ENCODE peak calls at places on chromosomes 13 and 19, in eight cellular contexts. E is AG09309; A is CD4-positive, alpha-beta T cell; N is activated naive CD4-positive, alpha-beta T cell treated with anti-CD3 and anti-CD28 coated beads, Interleukin-2, amount 50 U/mL, for 72 hours; M is dorsolateral prefrontal cortex; O is activated T-helper 1 cell treated with Interleukin-2 at 50 U/mL for 16 hours; H is choroid plexus epithelial cell; K is Daoy. V is an unnamed sample.

GRCh38 chr19:6275170-6275744 is 4.5 kb downstream of the MLLT1 start:
- DNase-seq in E (no peak), A (no peak), N (no peak), M (no peak), O (no peak), H (no peak), K (no peak), V (no peak)

GRCh38 chr13:41428155-41428554 is 29.2 kb upstream of the RGCC start:
- DNase-seq in E (no peak), A (peak), N (peak), M (no peak), O (peak), H (no peak), K (no peak), V (no peak)

GRCh38 chr13:33678906-33679657 is 138.9 kb upstream of the RFC3 start:
- DNase-seq in E (peak), A (peak), N (peak), M (no peak), O (peak), H (peak), K (peak), V (peak)

GRCh38 chr13:45242070-45242469 is 41.2 kb upstream of the KCTD4 start:
- DNase-seq in E (no peak), A (no peak), N (no peak), M (no peak), O (no peak), H (peak), K (peak), V (no peak)

GRCh38 chr19:19459099-19459498 is 53.6 kb downstream of the GATAD2A start:
- DNase-seq in E (no peak), A (no peak), N (no peak), M (no peak), O (no peak), H (peak), K (no peak), V (no peak)

GRCh38 chr13:23578411-23579071 is 8.3 kb downstream of the TNFRSF19 start:
- DNase-seq in E (no peak), A (peak), N (peak), M (no peak), O (peak), H (peak), K (peak), V (peak)

GRCh38 chr19:16381756-16382401 is 57.3 kb downstream of the KLF2 start:
- DNase-seq in E (peak), A (no peak), N (no peak), M (no peak), O (no peak), H (no peak), K (no peak), V (no peak)

GRCh38 chr19:496333-496634 is at the start of gene MADCAM1:
- DNase-seq in E (no peak), A (no peak), N (no peak), M (no peak), O (no peak), H (no peak), K (no peak), V (no peak)

GRCh38 chr19:746956-747355 is 4.0 kb upstream of the MISP start:
- DNase-seq in E (no peak), A (no peak), N (no peak), M (no peak), O (no peak), H (no peak), K (no peak), V (no peak)

GRCh38 chr13:64675256-64675892 is 2554.8 kb downstream of the PCDH9 start:
- DNase-seq in E (no peak), A (no peak), N (no peak), M (no peak), O (no peak), H (peak), K (no peak), V (peak)

GRCh38 chr13:40379186-40379585 is 287.3 kb downstream of the FOXO1 start:
- DNase-seq in E (no peak), A (no peak), N (no peak), M (no peak), O (no peak), H (no peak), K (no peak), V (no peak)

GRCh38 chr13:39776439-39776838 is 121.0 kb downstream of the COG6 start:
- DNase-seq in E (peak), A (no peak), N (peak), M (no peak), O (no peak), H (peak), K (peak), V (no peak)

GRCh38 chr19:31118292-31118925 is 230.8 kb downstream of the TSHZ3 start:
- DNase-seq in E (no peak), A (no peak), N (no peak), M (no peak), O (no peak), H (no peak), K (no peak), V (no peak)

GRCh38 chr13:30576528-30576927 is 41.2 kb upstream of the USPL1 start:
- DNase-seq in E (no peak), A (peak), N (peak), M (no peak), O (peak), H (peak), K (peak), V (no peak)

GRCh38 chr19:18173054-18173571 is 500 bp upstream of the IFI30 start:
- DNase-seq in E (no peak), A (no peak), N (no peak), M (no peak), O (no peak), H (no peak), K (peak), V (no peak)

GRCh38 chr19:40689339-40690049 is 957 bp downstream of the NUMBL start:
- DNase-seq in E (no peak), A (no peak), N (no peak), M (no peak), O (no peak), H (no peak), K (peak), V (no peak)

GRCh38 chr19:42512743-42513304 is 15.5 kb downstream of the CEACAM1 start:
- DNase-seq in E (no peak), A (no peak), N (no peak), M (no peak), O (no peak), H (peak), K (no peak), V (no peak)

GRCh38 chr19:29978139-29978538 is 36.1 kb downstream of the URI1 start:
- DNase-seq in E (no peak), A (no peak), N (no peak), M (no peak), O (no peak), H (no peak), K (no peak), V (no peak)

GRCh38 chr13:34931572-34931971 is 10.5 kb upstream of the NBEA start:
- DNase-seq in E (peak), A (no peak), N (no peak), M (no peak), O (no peak), H (no peak), K (peak), V (no peak)

GRCh38 chr13:25678398-25678797 is 306.6 kb downstream of the ATP8A2 start:
- DNase-seq in E (no peak), A (peak), N (no peak), M (no peak), O (no peak), H (no peak), K (no peak), V (no peak)

GRCh38 chr19:46442808-46443450 is 14.2 kb upstream of the PNMA8C start:
- DNase-seq in E (no peak), A (no peak), N (no peak), M (no peak), O (no peak), H (peak), K (peak), V (no peak)

GRCh38 chr19:13742756-13743155 is 21.6 kb upstream of the MRI1 start:
- DNase-seq in E (no peak), A (no peak), N (no peak), M (no peak), O (no peak), H (peak), K (peak), V (no peak)

GRCh38 chr19:31296741-31297390 is 52.4 kb downstream of the TSHZ3 start:
- DNase-seq in E (no peak), A (no peak), N (no peak), M (no peak), O (no peak), H (no peak), K (no peak), V (peak)

GRCh38 chr19:10145031-10145430 is 25.3 kb upstream of the EIF3G start:
- DNase-seq in E (no peak), A (no peak), N (no peak), M (no peak), O (no peak), H (no peak), K (no peak), V (no peak)